ENCODE peak calls at places on chromosomes 1 and 21, in nine cellular contexts. G is cardiac muscle cell, C is cardiac fibroblast, V is tibial nerve, Y is DND-41, S is uterus, P is neural progenitor cell, I is WTC11, T is fibroblast of mammary gland. M is an unnamed sample.

GRCh38 chr1:158771950-158772866 is at the start of gene OR6N1:
- DNase-seq in G (no peak), C (no peak), V (no peak), Y (no peak), S (no peak), P (no peak), I (no peak), T (no peak), M (no peak)

GRCh38 chr1:41806472-41807155 is 112.1 kb downstream of the HIVEP3 start:
- DNase-seq in G (no peak), C (no peak), V (no peak), Y (peak), S (no peak), P (no peak), I (no peak), T (no peak), M (no peak)

GRCh38 chr1:110850632-110851031 is 22.3 kb upstream of the CD53 start:
- DNase-seq in G (no peak), C (no peak), V (no peak), Y (no peak), S (no peak), P (no peak), I (no peak), T (no peak), M (peak)

GRCh38 chr21:32525282-32525681 is 60.0 kb downstream of the TCP10L start:
- DNase-seq in G (no peak), C (no peak), V (no peak), Y (no peak), S (no peak), P (no peak), I (peak), T (no peak), M (no peak)

GRCh38 chr1:58524353-58524945 is 22.1 kb downstream of the OMA1 start:
- DNase-seq in G (no peak), C (peak), V (no peak), Y (no peak), S (no peak), P (no peak), I (no peak), T (peak), M (no peak)

GRCh38 chr1:204672482-204673216 is 12.9 kb downstream of the LRRN2 start:
- DNase-seq in G (no peak), C (no peak), V (no peak), Y (no peak), S (no peak), P (no peak), I (no peak), T (no peak), M (no peak)

GRCh38 chr1:225396357-225396756 is 31.5 kb downstream of the LBR start:
- DNase-seq in G (no peak), C (no peak), V (no peak), Y (no peak), S (no peak), P (no peak), I (no peak), T (no peak), M (no peak)

GRCh38 chr1:239858058-239858457 is 233.6 kb upstream of the FMN2 start:
- DNase-seq in G (no peak), C (no peak), V (no peak), Y (no peak), S (no peak), P (peak), I (no peak), T (peak), M (no peak)

GRCh38 chr21:36860736-36861594 is 105.5 kb downstream of the HLCS start:
- DNase-seq in G (no peak), C (peak), V (no peak), Y (no peak), S (no peak), P (no peak), I (no peak), T (no peak), M (peak)

GRCh38 chr1:91148641-91149069 is 126.8 kb upstream of the ZNF644 start:
- DNase-seq in G (no peak), C (no peak), V (no peak), Y (peak), S (no peak), P (no peak), I (no peak), T (no peak), M (no peak)

GRCh38 chr21:41770901-41771624 is 4.2 kb upstream of the RIPK4 start:
- DNase-seq in G (no peak), C (no peak), V (no peak), Y (no peak), S (no peak), P (peak), I (no peak), T (no peak), M (no peak)

GRCh38 chr1:21680918-21681317 is 11.8 kb upstream of the RAP1GAP start:
- DNase-seq in G (no peak), C (peak), V (no peak), Y (no peak), S (no peak), P (no peak), I (no peak), T (peak), M (no peak)

GRCh38 chr1:205976708-205977107 is 26.5 kb downstream of the RAB7B start:
- DNase-seq in G (peak), C (peak), V (no peak), Y (no peak), S (no peak), P (peak), I (peak), T (peak), M (peak)

GRCh38 chr1:80318108-80318507 is 1311.6 kb upstream of the ADGRL4 start:
- DNase-seq in G (no peak), C (no peak), V (no peak), Y (no peak), S (no peak), P (no peak), I (no peak), T (no peak), M (no peak)

GRCh38 chr1:24385160-24385939 is 28.2 kb downstream of the STPG1 start:
- DNase-seq in G (peak), C (peak), V (no peak), Y (peak), S (no peak), P (peak), I (peak), T (no peak), M (no peak)

GRCh38 chr1:154427173-154428139 is 22.3 kb downstream of the IL6R start:
- DNase-seq in G (no peak), C (peak), V (peak), Y (no peak), S (peak), P (no peak), I (no peak), T (peak), M (peak)
- TF ChIP-seq CTCF in G (no peak), C (no peak), V (no peak), Y (no peak), S (no peak), P (no peak), I (no peak), T (no peak), M (no peak)

DNA sequence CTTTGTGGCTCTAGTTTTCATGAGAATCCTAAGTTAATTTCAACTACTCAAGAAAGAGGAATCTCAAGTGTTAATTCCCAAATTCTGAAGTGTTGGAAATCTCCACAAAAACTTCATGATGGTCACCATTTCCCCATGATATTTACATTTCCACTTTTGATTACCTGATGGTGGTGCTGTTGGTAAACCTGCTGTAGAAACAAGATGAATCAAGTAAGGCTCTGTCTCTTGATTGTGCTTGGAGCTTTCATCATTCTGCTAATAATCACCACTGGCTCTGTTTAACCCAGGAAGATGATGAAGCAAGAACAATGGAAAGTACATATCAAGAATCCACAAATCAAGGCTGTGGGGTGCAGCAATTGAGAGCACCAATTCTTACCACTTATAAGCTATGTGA is 77.8 kb downstream of the C4BPA start:
- DNase-seq in G (no peak), C (peak), V (no peak), Y (no peak), S (no peak), P (no peak), I (no peak), T (peak), M (no peak)
- TF ChIP-seq CTCF in G (peak), C (peak), V (no peak), Y (no peak), S (no peak), P (no peak), I (no peak), T (no peak), M (peak)

GRCh38 chr1:181190362-181191035 is 102.0 kb downstream of the IER5 start:
- DNase-seq in G (no peak), C (no peak), V (no peak), Y (no peak), S (no peak), P (no peak), I (no peak), T (no peak), M (peak)
- TF ChIP-seq CTCF in G (no peak), C (no peak), V (no peak), Y (peak), S (no peak), P (no peak), I (no peak), T (no peak), M (peak)

GRCh38 chr1:168643152-168643551 is 66.7 kb downstream of the XCL1 start:
- DNase-seq in G (no peak), C (peak), V (no peak), Y (no peak), S (no peak), P (no peak), I (no peak), T (peak), M (no peak)
- TF ChIP-seq CTCF in G (no peak), C (no peak), V (no peak), Y (no peak), S (no peak), P (no peak), I (no peak), T (no peak), M (no peak)